ENCODE peak calls at places on chromosomes 16 and 17, in four cellular contexts. One of them, this sample, is unnamed.

GRCh38 chr17:74212913-74213791 is at the start of gene TTYH2:
- DNase-seq in esophagus muscularis mucosa: peak
- DNase-seq in uterus: peak
- DNase-seq in A549: peak
- DNase-seq in this sample: peak

GRCh38 chr17:2485970-2486369 is 25.7 kb downstream of the METTL16 start:
- DNase-seq in A549: no peak
- DNase-seq in uterus: no peak
- DNase-seq in esophagus muscularis mucosa: no peak
- DNase-seq in this sample: no peak

GRCh38 chr16:66258916-66259845 is 107.3 kb upstream of the CDH5 start:
- DNase-seq in uterus: peak
- DNase-seq in esophagus muscularis mucosa: no peak
- DNase-seq in A549: no peak
- DNase-seq in this sample: no peak

GRCh38 chr16:27828671-27829070 is 234.8 kb downstream of the GSG1L start:
- DNase-seq in A549: no peak
- DNase-seq in uterus: no peak
- DNase-seq in esophagus muscularis mucosa: no peak
- DNase-seq in this sample: no peak

GRCh38 chr17:61907361-61907760 is 20.4 kb downstream of the INTS2 start:
- DNase-seq in A549: no peak
- DNase-seq in esophagus muscularis mucosa: no peak
- DNase-seq in uterus: no peak
- DNase-seq in this sample: no peak

GRCh38 chr16:80689487-80689886 is 114.9 kb downstream of the CDYL2 start:
- DNase-seq in A549: no peak
- DNase-seq in uterus: no peak
- DNase-seq in esophagus muscularis mucosa: no peak
- DNase-seq in this sample: no peak

GRCh38 chr16:88781140-88782077 is 3.6 kb downstream of the PIEZO1 start:
- DNase-seq in uterus: no peak
- DNase-seq in A549: no peak
- DNase-seq in esophagus muscularis mucosa: no peak
- DNase-seq in this sample: no peak

GRCh38 chr17:251531-251930 is 70.1 kb upstream of the DOC2B start:
- DNase-seq in esophagus muscularis mucosa: no peak
- DNase-seq in A549: no peak
- DNase-seq in uterus: peak
- DNase-seq in this sample: no peak

GRCh38 chr16:69833791-69834282 is 71.7 kb downstream of the WWP2 start:
- DNase-seq in A549: no peak
- DNase-seq in uterus: no peak
- DNase-seq in esophagus muscularis mucosa: no peak
- DNase-seq in this sample: no peak

GRCh38 chr16:19898924-19899604 is 14.4 kb upstream of the GPRC5B start:
- DNase-seq in esophagus muscularis mucosa: no peak
- DNase-seq in uterus: peak
- DNase-seq in A549: peak
- DNase-seq in this sample: no peak

GRCh38 chr16:50928065-50928464 is 186.2 kb downstream of the CYLD start:
- DNase-seq in A549: no peak
- DNase-seq in esophagus muscularis mucosa: no peak
- DNase-seq in uterus: no peak
- DNase-seq in this sample: no peak

GRCh38 chr17:32783602-32784001 is 93.3 kb downstream of the MYO1D start:
- DNase-seq in uterus: no peak
- DNase-seq in esophagus muscularis mucosa: no peak
- DNase-seq in A549: peak
- DNase-seq in this sample: no peak

GRCh38 chr17:66951605-66951953 is 12.9 kb upstream of the CACNG4 start:
- DNase-seq in uterus: no peak
- DNase-seq in esophagus muscularis mucosa: no peak
- DNase-seq in A549: no peak
- DNase-seq in this sample: no peak

GRCh38 chr17:67253379-67253778 is 8.4 kb upstream of the HELZ start:
- DNase-seq in uterus: no peak
- DNase-seq in esophagus muscularis mucosa: no peak
- DNase-seq in A549: no peak
- DNase-seq in this sample: no peak

GRCh38 chr17:21358682-21359482 is 17.3 kb upstream of the KCNJ12 start:
- DNase-seq in A549: no peak
- DNase-seq in esophagus muscularis mucosa: no peak
- DNase-seq in uterus: no peak
- DNase-seq in this sample: no peak

GRCh38 chr16:83779881-83780280 is 27.9 kb upstream of the HSBP1 start:
- DNase-seq in esophagus muscularis mucosa: no peak
- DNase-seq in A549: no peak
- DNase-seq in uterus: no peak
- DNase-seq in this sample: no peak

GRCh38 chr16:74450967-74451760 is 29.9 kb upstream of the CLEC18B start:
- DNase-seq in uterus: no peak
- DNase-seq in A549: no peak
- DNase-seq in esophagus muscularis mucosa: no peak
- DNase-seq in this sample: no peak

GRCh38 chr16:81366316-81366932 is 51.7 kb downstream of the GAN start:
- DNase-seq in uterus: no peak
- DNase-seq in esophagus muscularis mucosa: no peak
- DNase-seq in A549: peak
- DNase-seq in this sample: no peak

GRCh38 chr17:44941712-44942331 is 5.8 kb downstream of the KIF18B start:
- DNase-seq in A549: peak
- DNase-seq in uterus: no peak
- DNase-seq in esophagus muscularis mucosa: no peak
- DNase-seq in this sample: no peak

GRCh38 chr17:1169471-1169908 is 10.3 kb downstream of the ABR start:
- DNase-seq in esophagus muscularis mucosa: no peak
- DNase-seq in uterus: no peak
- DNase-seq in A549: no peak
- DNase-seq in this sample: no peak

GRCh38 chr16:14539156-14539555 is 90.9 kb downstream of the PARN start:
- DNase-seq in esophagus muscularis mucosa: no peak
- DNase-seq in A549: no peak
- DNase-seq in uterus: no peak
- DNase-seq in this sample: no peak

GRCh38 chr17:76446449-76447231 is 6.3 kb downstream of the UBE2O start:
- DNase-seq in A549: peak
- DNase-seq in uterus: no peak
- DNase-seq in esophagus muscularis mucosa: no peak
- DNase-seq in this sample: no peak

GRCh38 chr17:54891176-54891821 is 9.4 kb upstream of the TOM1L1 start:
- DNase-seq in esophagus muscularis mucosa: no peak
- DNase-seq in uterus: no peak
- DNase-seq in A549: peak
- DNase-seq in this sample: peak

GRCh38 chr17:68497885-68498319 is 14.3 kb upstream of the PRKAR1A start:
- DNase-seq in uterus: no peak
- DNase-seq in A549: no peak
- DNase-seq in esophagus muscularis mucosa: no peak
- DNase-seq in this sample: no peak

GRCh38 chr17:42407289-42407836 is 15.7 kb downstream of the CAVIN1 start:
- DNase-seq in uterus: peak
- DNase-seq in A549: peak
- DNase-seq in esophagus muscularis mucosa: no peak
- DNase-seq in this sample: no peak

GRCh38 chr17:21119247-21119944 is 7.4 kb upstream of the DHRS7B start:
- DNase-seq in esophagus muscularis mucosa: no peak
- DNase-seq in A549: peak
- DNase-seq in uterus: peak
- DNase-seq in this sample: no peak

GRCh38 chr17:61627658-61628057 is 36.6 kb upstream of the NACA2 start:
- DNase-seq in uterus: no peak
- DNase-seq in A549: no peak
- DNase-seq in esophagus muscularis mucosa: no peak
- DNase-seq in this sample: no peak

GRCh38 chr17:77619851-77620250 is 338.7 kb upstream of the TNRC6C start:
- DNase-seq in uterus: no peak
- DNase-seq in esophagus muscularis mucosa: no peak
- DNase-seq in A549: no peak
- DNase-seq in this sample: peak

GRCh38 chr17:9670596-9670995 is 25.3 kb downstream of the USP43 start:
- DNase-seq in A549: no peak
- DNase-seq in esophagus muscularis mucosa: no peak
- DNase-seq in uterus: no peak
- DNase-seq in this sample: no peak

GRCh38 chr17:9671559-9671958 is 26.2 kb downstream of the USP43 start:
- DNase-seq in esophagus muscularis mucosa: no peak
- DNase-seq in uterus: no peak
- DNase-seq in A549: no peak
- DNase-seq in this sample: no peak

GRCh38 chr17:9672266-9672665 is 26.9 kb downstream of the USP43 start:
- DNase-seq in uterus: no peak
- DNase-seq in A549: no peak
- DNase-seq in esophagus muscularis mucosa: no peak
- DNase-seq in this sample: no peak

GRCh38 chr17:9669551-9670008 is 24.3 kb downstream of the USP43 start:
- DNase-seq in uterus: no peak
- DNase-seq in A549: no peak
- DNase-seq in esophagus muscularis mucosa: no peak
- DNase-seq in this sample: no peak

GRCh38 chr17:9672691-9673090 is 27.4 kb downstream of the USP43 start:
- DNase-seq in A549: no peak
- DNase-seq in uterus: no peak
- DNase-seq in esophagus muscularis mucosa: no peak
- DNase-seq in this sample: no peak
- H3K4me3 ChIP-seq in A549: no peak
- H3K4me3 ChIP-seq in uterus: no peak
- H3K4me3 ChIP-seq in esophagus muscularis mucosa: no peak
- H3K4me3 ChIP-seq in this sample: no peak

GRCh38 chr17:7476474-7476873 is 3.0 kb downstream of the ZBTB4 start:
- DNase-seq in uterus: no peak
- DNase-seq in esophagus muscularis mucosa: no peak
- DNase-seq in A549: peak
- DNase-seq in this sample: no peak

GRCh38 chr17:7476951-7477350 is 2.5 kb downstream of the ZBTB4 start:
- DNase-seq in A549: no peak
- DNase-seq in esophagus muscularis mucosa: no peak
- DNase-seq in uterus: no peak
- DNase-seq in this sample: no peak

GRCh38 chr17:7479139-7479388 is 367 bp downstream of the ZBTB4 start:
- DNase-seq in A549: no peak
- DNase-seq in esophagus muscularis mucosa: no peak
- DNase-seq in uterus: no peak
- DNase-seq in this sample: no peak

GRCh38 chr17:7478276-7479138 is 924 bp downstream of the ZBTB4 start:
- DNase-seq in esophagus muscularis mucosa: no peak
- DNase-seq in A549: peak
- DNase-seq in uterus: peak
- DNase-seq in this sample: no peak

GRCh38 chr17:7477392-7478275 is 1.8 kb downstream of the ZBTB4 start:
- DNase-seq in esophagus muscularis mucosa: no peak
- DNase-seq in A549: no peak
- DNase-seq in uterus: no peak
- DNase-seq in this sample: peak
- H3K4me3 ChIP-seq in esophagus muscularis mucosa: peak
- H3K4me3 ChIP-seq in A549: peak
- H3K4me3 ChIP-seq in uterus: peak
- H3K4me3 ChIP-seq in this sample: peak

GRCh38 chr16:586645-587590 is 2.9 kb upstream of the RAB40C start:
- DNase-seq in A549: no peak
- DNase-seq in uterus: no peak
- DNase-seq in esophagus muscularis mucosa: no peak
- DNase-seq in this sample: no peak
- H3K4me3 ChIP-seq in A549: no peak
- H3K4me3 ChIP-seq in uterus: no peak
- H3K4me3 ChIP-seq in esophagus muscularis mucosa: no peak
- H3K4me3 ChIP-seq in this sample: no peak

GRCh38 chr16:3951861-3952332 is 71.4 kb upstream of the CREBBP start:
- DNase-seq in A549: no peak
- DNase-seq in uterus: no peak
- DNase-seq in esophagus muscularis mucosa: no peak
- DNase-seq in this sample: no peak
- H3K4me3 ChIP-seq in A549: no peak
- H3K4me3 ChIP-seq in uterus: no peak
- H3K4me3 ChIP-seq in esophagus muscularis mucosa: no peak
- H3K4me3 ChIP-seq in this sample: no peak

DNA sequence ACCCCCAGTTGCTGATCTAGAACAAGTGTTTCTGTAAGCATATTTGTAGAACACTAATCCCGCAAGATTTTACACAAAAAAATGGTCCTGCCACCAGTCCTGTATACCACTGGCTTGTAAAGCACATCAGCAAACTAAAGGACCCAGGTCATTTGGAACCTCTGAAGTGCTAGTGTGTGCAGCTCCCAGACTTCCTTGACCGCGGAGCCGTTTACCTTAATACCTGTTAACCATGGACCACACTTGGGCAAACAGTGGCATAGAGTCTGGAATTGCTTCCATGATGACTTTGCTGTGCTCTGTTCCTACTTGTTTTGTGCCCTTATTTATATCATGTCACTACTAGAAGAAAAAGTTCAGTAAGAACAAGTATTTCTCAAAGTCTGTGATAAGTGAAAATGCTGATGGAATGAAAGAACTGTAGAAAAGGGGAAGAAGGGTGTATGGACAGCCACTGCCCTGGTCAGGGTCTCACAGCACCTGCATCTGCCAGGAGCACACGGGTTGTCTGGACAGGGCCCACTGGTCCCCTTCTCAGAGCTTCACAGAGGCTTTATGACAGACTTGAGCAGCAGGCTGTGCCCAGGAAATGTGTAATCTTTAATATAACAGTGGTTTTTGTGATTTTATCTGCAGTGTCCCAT is 29.3 kb downstream of the ALDH3A2 start:
- DNase-seq in A549: no peak
- DNase-seq in esophagus muscularis mucosa: no peak
- DNase-seq in uterus: no peak
- DNase-seq in this sample: no peak
- H3K4me3 ChIP-seq in A549: no peak
- H3K4me3 ChIP-seq in esophagus muscularis mucosa: no peak
- H3K4me3 ChIP-seq in uterus: no peak
- H3K4me3 ChIP-seq in this sample: no peak

This sample was measured in BJ.